ENCODE peak calls at places on chromosomes 13 and 19, in seven cellular contexts. O is hypothalamus, F is left ventricle myocardium inferior, E is mesothelial cell of epicardium, C is thoracic aorta, J is nephron progenitor cell, S is globus pallidus. G is an unnamed sample.
A peak's percentile ranks its signal among the peaks of the same experiment; 100 is the strongest.

GRCh38 chr19:39411006-39411831 is 1.2 kb upstream of the PLEKHG2 start:
- DNase-seq in C (no peak), S (no peak), O (no peak), E (no peak), J (no peak), F (no peak), G (no peak)

GRCh38 chr19:38838208-38838985 is 6.8 kb upstream of the ECH1 start:
- DNase-seq in S (no peak), O (no peak), J (no peak), C (no peak), E (no peak), F (no peak), G (no peak)

GRCh38 chr13:30739646-30740642 is 4.6 kb downstream of the ALOX5AP start:
- DNase-seq in F (no peak), E (no peak), C (no peak), O (no peak), J (no peak), S (no peak), G (no peak)

GRCh38 chr19:51168571-51169282 is 26.6 kb downstream of the SIGLEC7 start:
- DNase-seq in C (no peak), O (no peak), F (no peak), J (no peak), E (no peak), S (no peak), G (no peak)

GRCh38 chr13:91716436-91717065 is 318.1 kb downstream of the GPC5 start:
- DNase-seq in C (no peak), E (no peak), O (no peak), F (no peak), J (no peak), S (no peak), G (no peak)

GRCh38 chr13:107124129-107124718 is 556.3 kb upstream of the ARGLU1 start:
- DNase-seq in F (no peak), C (no peak), O (no peak), E (no peak), J (no peak), S (peak; percentile 5), G (no peak)

GRCh38 chr19:46115396-46116109 is 8.9 kb downstream of the IGFL3 start:
- DNase-seq in J (no peak), F (no peak), S (no peak), C (no peak), O (no peak), E (no peak), G (no peak)

GRCh38 chr19:56660381-56661105 is 11.0 kb downstream of the ZNF835 start:
- DNase-seq in J (no peak), C (no peak), F (peak; percentile 27), O (peak; percentile 20), S (no peak), E (no peak), G (peak; percentile 61)

GRCh38 chr19:492091-492531 is 4.2 kb upstream of the MADCAM1 start:
- DNase-seq in J (peak; percentile 43), E (no peak), S (no peak), C (no peak), O (no peak), F (no peak), G (no peak)

GRCh38 chr19:34225659-34226015 is 28.7 kb upstream of the GARRE1 start:
- DNase-seq in J (no peak), S (no peak), F (no peak), O (no peak), C (no peak), E (no peak), G (no peak)

GRCh38 chr19:38204728-38205127 is 19.3 kb downstream of the DPF1 start:
- DNase-seq in E (no peak), F (no peak), O (no peak), J (no peak), S (no peak), C (no peak), G (no peak)

GRCh38 chr19:15614507-15615379 is at the start of gene CYP4F8:
- DNase-seq in E (no peak), S (no peak), J (no peak), C (no peak), O (no peak), F (no peak), G (no peak)

GRCh38 chr13:113118328-113119021 is 4.1 kb upstream of the F10 start:
- DNase-seq in O (no peak), J (peak; percentile 1), E (no peak), F (no peak), S (no peak), C (no peak), G (no peak)

GRCh38 chr19:22622901-22623840 is 11.0 kb upstream of the ZNF492 start:
- DNase-seq in E (no peak), O (no peak), J (no peak), C (no peak), F (no peak), S (no peak), G (no peak)

GRCh38 chr19:27971071-27971470 is 1241.9 kb downstream of the UQCRFS1 start:
- DNase-seq in F (no peak), J (peak; percentile 12), O (no peak), S (no peak), E (no peak), C (no peak), G (no peak)

GRCh38 chr13:59873309-59873708 is 290.4 kb downstream of the DIAPH3 start:
- DNase-seq in O (no peak), S (no peak), J (no peak), C (no peak), E (no peak), F (no peak), G (no peak)

GRCh38 chr13:99916366-99917103 is 55.0 kb downstream of the ZIC5 start:
- DNase-seq in E (no peak), S (peak; percentile 48), C (no peak), F (no peak), O (no peak), J (no peak), G (peak; percentile 80)